ENCODE peak calls at places on chromosomes 1 and 21, in seven cellular contexts. E is brain microvascular endothelial cell; G is NCI-H1092 treated with DMSO at 0.1 percent for 48 hours; D is kidney epithelial cell; C is activated CD8-positive, alpha-beta T cell treated with anti-CD3 and anti-CD28 coated beads for 36 hours; L is sciatic nerve; P is RWPE1. Q is an unnamed sample.
A peak's percentile ranks its signal among the peaks of the same experiment; 100 is the strongest.

GRCh38 chr21:27606422-27606821 is 639.5 kb upstream of the ADAMTS5 start:
- DNase-seq in E (no peak), G (no peak), D (no peak), C (no peak), L (no peak), P (no peak), Q (no peak)

GRCh38 chr1:44030606-44031050 is 634 bp downstream of the SLC6A9 start:
- DNase-seq in E (peak; percentile 24), G (peak; percentile 64), D (no peak), C (peak; percentile 62), L (no peak), P (peak; percentile 34), Q (peak; percentile 31)

GRCh38 chr1:22318279-22318983 is 133.2 kb upstream of the ZBTB40 start:
- DNase-seq in E (no peak), G (peak; percentile 85), D (no peak), C (no peak), L (no peak), P (no peak), Q (peak; percentile 80)

GRCh38 chr1:152049291-152050073 is 12.7 kb upstream of the S100A11 start:
- DNase-seq in E (no peak), G (no peak), D (no peak), C (no peak), L (no peak), P (peak; percentile 26), Q (no peak)

GRCh38 chr21:45926281-45926680 is 55.3 kb upstream of the COL6A1 start:
- DNase-seq in E (no peak), G (no peak), D (no peak), C (no peak), L (no peak), P (no peak), Q (no peak)

GRCh38 chr1:156385534-156386031 is 16.6 kb downstream of the RHBG start:
- DNase-seq in E (peak; percentile 55), G (peak; percentile 77), D (no peak), C (peak; percentile 86), L (peak; percentile 83), P (peak; percentile 66), Q (peak; percentile 84)

GRCh38 chr1:93108335-93108734 is 29.3 kb downstream of the MTF2 start:
- DNase-seq in E (no peak), G (no peak), D (no peak), C (no peak), L (no peak), P (no peak), Q (no peak)

GRCh38 chr1:110515041-110515440 is 3.9 kb downstream of the KCNA10 start:
- DNase-seq in E (no peak), G (no peak), D (no peak), C (peak; percentile 4), L (no peak), P (no peak), Q (no peak)

GRCh38 chr21:32412998-32413504 is 545 bp downstream of the EVA1C start:
- DNase-seq in E (no peak), G (no peak), D (no peak), C (no peak), L (peak; percentile 69), P (no peak), Q (peak; percentile 73)

GRCh38 chr1:153945795-153946621 is 510 bp downstream of the DENND4B start:
- DNase-seq in E (no peak), G (peak; percentile 48), D (no peak), C (peak; percentile 79), L (peak; percentile 93), P (peak; percentile 64), Q (peak; percentile 68)

GRCh38 chr1:22204989-22205913 is 62.4 kb upstream of the WNT4 start:
- DNase-seq in E (no peak), G (peak; percentile 44), D (no peak), C (no peak), L (peak; percentile 57), P (no peak), Q (peak; percentile 48)

GRCh38 chr1:93734999-93735398 is 53.4 kb upstream of the BCAR3 start:
- DNase-seq in E (no peak), G (no peak), D (no peak), C (no peak), L (no peak), P (no peak), Q (no peak)

GRCh38 chr1:193614817-193615216 is 428.4 kb upstream of the B3GALT2 start:
- DNase-seq in E (peak; percentile 69), G (no peak), D (peak; percentile 77), C (no peak), L (no peak), P (no peak), Q (no peak)

GRCh38 chr1:13536612-13537011 is 22.8 kb upstream of the LRRC38 start:
- DNase-seq in E (no peak), G (no peak), D (no peak), C (no peak), L (no peak), P (no peak), Q (no peak)

GRCh38 chr1:65417729-65418128 is 2.7 kb upstream of the LEPR start:
- DNase-seq in E (no peak), G (no peak), D (no peak), C (no peak), L (no peak), P (peak; percentile 38), Q (no peak)

GRCh38 chr1:200731654-200732332 is 6.9 kb upstream of the CAMSAP2 start:
- DNase-seq in E (no peak), G (no peak), D (no peak), C (no peak), L (no peak), P (no peak), Q (no peak)

GRCh38 chr1:26541816-26542711 is 12.5 kb downstream of the RPS6KA1 start:
- DNase-seq in E (no peak), G (peak; percentile 9), D (no peak), C (peak; percentile 96), L (peak; percentile 80), P (peak; percentile 47), Q (no peak)

GRCh38 chr1:151716771-151717631 is at the start of gene CELF3:
- DNase-seq in E (no peak), G (peak; percentile 98), D (no peak), C (peak; percentile 24), L (no peak), P (peak; percentile 48), Q (peak; percentile 99)

GRCh38 chr1:157831968-157832626 is 9.5 kb downstream of the CD5L start:
- DNase-seq in E (no peak), G (no peak), D (no peak), C (no peak), L (no peak), P (no peak), Q (no peak)

GRCh38 chr1:110675060-110675791 is 486 bp upstream of the KCNA3 start:
- DNase-seq in E (no peak), G (no peak), D (no peak), C (no peak), L (no peak), P (no peak), Q (peak; percentile 68)

GRCh38 chr1:163205513-163205912 is 2.8 kb upstream of the RGS5 start:
- DNase-seq in E (peak; percentile 14), G (no peak), D (no peak), C (no peak), L (no peak), P (no peak), Q (no peak)

GRCh38 chr1:192986110-192986747 is 72.9 kb downstream of the UCHL5 start:
- DNase-seq in E (peak; percentile 20), G (no peak), D (no peak), C (peak; percentile 13), L (no peak), P (no peak), Q (no peak)

GRCh38 chr1:84406209-84406917 is 8.1 kb downstream of the DNASE2B start:
- DNase-seq in E (peak; percentile 68), G (no peak), D (no peak), C (no peak), L (no peak), P (peak; percentile 58), Q (no peak)

GRCh38 chr1:109751531-109752260 is 10.9 kb upstream of the GSTM3 start:
- DNase-seq in E (no peak), G (no peak), D (no peak), C (no peak), L (no peak), P (no peak), Q (no peak)

GRCh38 chr1:115807723-115808122 is 33.2 kb downstream of the NHLH2 start:
- DNase-seq in E (peak; percentile 65), G (peak; percentile 57), D (peak; percentile 39), C (peak; percentile 69), L (no peak), P (peak; percentile 73), Q (peak; percentile 81)

GRCh38 chr1:241356187-241356518 is 852 bp downstream of the RGS7 start:
- DNase-seq in E (no peak), G (peak; percentile 81), D (no peak), C (no peak), L (no peak), P (no peak), Q (no peak)

GRCh38 chr1:226584164-226584563 is 35.6 kb downstream of the STUM start:
- DNase-seq in E (no peak), G (no peak), D (no peak), C (no peak), L (no peak), P (no peak), Q (no peak)

GRCh38 chr1:78092686-78093085 is 46.9 kb downstream of the GIPC2 start:
- DNase-seq in E (no peak), G (no peak), D (no peak), C (no peak), L (no peak), P (peak; percentile 84), Q (no peak)

GRCh38 chr1:53079251-53079650 is 17.2 kb downstream of the PODN start:
- DNase-seq in E (no peak), G (no peak), D (no peak), C (no peak), L (no peak), P (no peak), Q (no peak)